ENCODE peak calls at places on chromosomes 16 and 17, in seven cellular contexts. Q is left lung, X is pancreas, R is cardiac muscle cell, S is colonic mucosa, J is vagina, W is tibial artery. K is an unnamed sample.

GRCh38 chr17:237406-237955 is 56.0 kb upstream of the DOC2B start:
- DNase-seq in S (peak; percentile 11), X (peak; percentile 25), W (peak; percentile 9), Q (peak; percentile 14), R (no peak), J (no peak), K (peak; percentile 23)

GRCh38 chr17:57986841-57987581 is 1.0 kb downstream of the VEZF1 start:
- DNase-seq in R (peak; percentile 58), Q (peak; percentile 59), S (peak; percentile 57), X (peak; percentile 61), W (peak; percentile 37), J (no peak), K (no peak)

GRCh38 chr17:1627219-1627986 is 1.2 kb downstream of the SLC43A2 start:
- DNase-seq in X (no peak), Q (no peak), R (no peak), S (no peak), J (no peak), W (peak; percentile 48), K (no peak)

GRCh38 chr17:34370997-34371395 is 8.0 kb upstream of the CCL1 start:
- DNase-seq in J (peak; percentile 62), Q (no peak), W (no peak), X (no peak), R (no peak), S (no peak), K (no peak)

GRCh38 chr17:360141-360705 is 7.6 kb upstream of the RPH3AL start:
- DNase-seq in S (no peak), R (no peak), W (no peak), Q (no peak), J (no peak), X (no peak), K (no peak)

GRCh38 chr17:21125862-21126261 is 902 bp upstream of the DHRS7B start:
- DNase-seq in W (no peak), R (no peak), X (no peak), Q (no peak), S (no peak), J (no peak), K (no peak)

GRCh38 chr16:524274-525011 is 3.1 kb upstream of the CAPN15 start:
- DNase-seq in Q (no peak), X (peak; percentile 82), S (no peak), J (no peak), R (no peak), W (no peak), K (no peak)

GRCh38 chr17:1979182-1979980 is 45.8 kb downstream of the RTN4RL1 start:
- DNase-seq in W (no peak), R (no peak), S (no peak), J (no peak), X (no peak), Q (no peak), K (no peak)

GRCh38 chr16:14455577-14455976 is 174.5 kb downstream of the PARN start:
- DNase-seq in Q (no peak), S (no peak), X (no peak), J (no peak), W (no peak), R (peak; percentile 53), K (no peak)

GRCh38 chr17:82559779-82560642 is 40.5 kb downstream of the FOXK2 start:
- DNase-seq in R (no peak), S (no peak), Q (no peak), J (no peak), W (no peak), X (no peak), K (no peak)

GRCh38 chr17:44778656-44779210 is 19.9 kb downstream of the ADAM11 start:
- DNase-seq in X (no peak), Q (no peak), W (no peak), J (no peak), S (no peak), R (no peak), K (no peak)

GRCh38 chr16:86733526-86734254 is 155.3 kb downstream of the FOXL1 start:
- DNase-seq in R (no peak), S (no peak), J (no peak), W (no peak), Q (no peak), X (no peak), K (no peak)

GRCh38 chr16:84726079-84726669 is 26.4 kb downstream of the USP10 start:
- DNase-seq in S (peak; percentile 96), R (peak; percentile 93), Q (peak; percentile 88), W (peak; percentile 93), J (peak; percentile 88), X (peak; percentile 88), K (peak; percentile 84)

GRCh38 chr16:86522639-86523038 is 12.3 kb downstream of the FOXF1 start:
- DNase-seq in X (no peak), J (no peak), Q (no peak), S (no peak), R (no peak), W (no peak), K (no peak)

GRCh38 chr17:62792122-62792800 is 15.9 kb downstream of the MARCHF10 start:
- DNase-seq in Q (no peak), W (no peak), R (no peak), X (no peak), J (no peak), S (no peak), K (no peak)

GRCh38 chr17:34840758-34841157 is 120.5 kb downstream of the CCT6B start:
- DNase-seq in J (no peak), R (no peak), X (no peak), W (no peak), S (no peak), Q (no peak), K (no peak)

GRCh38 chr17:66841328-66841727 is 6.4 kb downstream of the CACNG5 start:
- DNase-seq in J (no peak), Q (no peak), X (no peak), S (no peak), W (no peak), R (no peak), K (no peak)

GRCh38 chr17:27986805-27987684 is 55.4 kb upstream of the NLK start:
- DNase-seq in R (no peak), W (no peak), J (no peak), X (no peak), Q (no peak), S (no peak), K (no peak)

DNA sequence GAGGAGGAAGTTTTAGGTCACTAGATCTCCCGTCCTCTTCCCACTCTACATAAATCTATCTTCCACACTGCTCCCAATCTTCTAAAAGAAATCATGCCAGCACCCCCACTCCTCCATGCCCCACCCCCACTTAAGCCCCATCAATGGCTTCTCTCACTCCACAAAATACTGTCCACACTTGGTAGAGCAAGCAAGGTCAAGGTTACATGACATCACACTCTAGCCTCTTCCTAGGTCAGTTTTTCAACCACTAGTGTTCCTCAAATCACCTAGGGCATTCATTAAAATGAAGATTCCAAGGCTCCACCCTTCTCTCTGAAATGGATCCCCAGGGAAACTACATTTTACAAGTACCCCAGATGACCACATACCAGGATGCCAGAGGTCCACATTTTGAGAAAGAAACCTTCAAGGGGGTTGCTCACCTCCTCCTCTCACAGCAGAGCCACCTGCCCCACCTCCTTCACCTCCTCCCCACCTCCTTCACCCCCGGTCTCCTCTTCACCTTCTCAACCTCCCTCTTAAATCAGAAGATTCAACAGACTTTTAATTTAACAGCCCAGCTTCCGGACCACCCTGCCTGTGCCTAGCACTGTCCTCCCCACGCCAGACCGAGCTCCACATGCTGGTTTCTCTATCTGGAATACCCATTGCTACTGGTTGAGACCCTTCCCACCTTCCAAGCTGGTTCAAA is 3.2 kb downstream of the AMFR start:
- DNase-seq in R (no peak), Q (no peak), J (no peak), W (no peak), X (no peak), S (no peak), K (no peak)
- TF ChIP-seq CTCF in R (no peak), Q (no peak), J (no peak), W (no peak), X (no peak), S (no peak), K (no peak)

DNA sequence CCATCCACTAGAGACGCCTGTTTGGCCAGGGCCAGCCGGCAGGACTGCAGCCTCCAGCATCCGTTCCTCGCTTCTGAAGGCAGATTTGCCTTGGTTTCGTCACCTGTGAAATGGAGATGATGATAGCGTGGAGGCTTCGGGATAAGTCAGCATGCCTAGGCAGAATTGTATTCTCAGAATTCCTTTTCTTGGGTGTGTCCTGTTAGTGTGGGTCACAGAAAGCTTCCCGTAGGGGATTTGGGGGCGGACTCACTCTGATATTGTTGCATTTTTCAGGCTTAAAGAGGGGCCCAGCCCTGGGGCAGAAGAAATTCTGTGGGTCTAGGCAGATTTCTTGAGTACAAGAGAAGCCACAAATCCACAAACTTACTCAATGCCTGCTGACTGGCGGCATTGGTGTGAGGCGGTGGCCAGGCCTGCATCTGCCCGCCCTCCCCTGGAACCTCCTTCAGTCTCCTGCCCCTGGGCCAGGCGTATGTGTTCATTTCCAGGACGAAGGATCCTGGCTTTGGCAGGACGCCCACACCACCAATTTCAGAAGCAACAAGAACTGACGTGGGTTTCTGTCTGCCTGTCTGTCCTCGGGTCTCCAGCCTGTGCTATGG is 17.6 kb downstream of the CCDC42 start:
- DNase-seq in X (no peak), S (no peak), R (no peak), Q (no peak), J (no peak), W (peak; percentile 36), K (peak; percentile 41)
- H3K27ac ChIP-seq in X (no peak overlapping the region), S (no peak overlapping the region), R (no peak overlapping the region), Q (no peak overlapping the region), J (no peak overlapping the region), W (no peak overlapping the region), K (no peak overlapping the region)

GRCh38 chr16:51155199-51155607 is 4.1 kb upstream of the SALL1 start:
- DNase-seq in Q (no peak), J (no peak), X (no peak), S (no peak), W (no peak), R (peak; percentile 26), K (no peak)

GRCh38 chr16:51156836-51157235 is 5.8 kb upstream of the SALL1 start:
- DNase-seq in R (no peak), J (no peak), Q (no peak), S (no peak), W (no peak), X (no peak), K (no peak)

GRCh38 chr16:51154271-51155171 is 3.5 kb upstream of the SALL1 start:
- DNase-seq in S (no peak), R (peak; percentile 26), W (no peak), X (no peak), J (no peak), Q (no peak), K (no peak)

GRCh38 chr16:51157698-51158097 is 6.6 kb upstream of the SALL1 start:
- DNase-seq in X (no peak), S (no peak), R (no peak), J (no peak), Q (no peak), W (no peak), K (no peak)

GRCh38 chr16:51155901-51156810 is 5.1 kb upstream of the SALL1 start:
- DNase-seq in J (no peak), S (no peak), W (no peak), R (peak; percentile 62), Q (no peak), X (no peak), K (no peak)
- H3K27me3 ChIP-seq in J (no peaks in the 10 kb centered on the region), S (peaks cover 39% of the 10 kb centered on the region), W (no peaks in the 10 kb centered on the region), R (peaks cover 11% of the 10 kb centered on the region), Q (peaks cover 98% of the 10 kb centered on the region), X (no peaks in the 10 kb centered on the region), K (peaks cover 83% of the 10 kb centered on the region)

DNA sequence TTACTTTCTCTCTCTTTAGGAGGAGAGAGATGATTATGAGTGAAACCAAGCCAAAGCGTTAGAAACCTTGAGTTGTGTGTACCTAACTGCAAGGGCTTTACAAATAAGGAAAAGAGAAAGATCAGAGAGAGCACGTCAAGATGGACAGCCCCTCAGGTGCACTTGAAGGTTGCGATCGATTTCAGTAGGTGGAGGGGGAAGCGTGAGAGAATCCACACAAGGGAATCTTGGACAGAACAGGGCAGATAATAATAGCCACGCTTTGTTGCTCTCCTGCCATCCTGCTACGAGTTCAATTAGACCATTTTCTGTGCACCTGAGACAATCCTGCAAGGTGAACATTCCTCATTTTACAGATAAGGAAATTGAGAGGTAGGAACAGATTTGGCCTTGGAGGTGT is 78.4 kb downstream of the VAT1L start:
- DNase-seq in W (no peak), Q (no peak), X (no peak), S (no peak), R (no peak), J (no peak), K (no peak)
- TF ChIP-seq CTCF in W (no peak), Q (no peak), X (no peak), S (no peak), R (no peak), J (no peak), K (no peak)